ENCODE peak calls at places on chromosomes 6 and 20, in seven cellular contexts. L is NCI-H446, G is RPMI7951, M is PC-9, A is ELR, S is midbrain, B is nephron progenitor cell. W is an unnamed sample.

GRCh38 chr6:88165877-88166492 is at the start of gene CNR1:
- DNase-seq in L (peak; percentile 55), G (peak; percentile 47), M (no peak), A (no peak), S (peak; percentile 4), B (peak; percentile 75), W (no peak)

GRCh38 chr6:168072266-168072665 is 6.7 kb downstream of the FRMD1 start:
- DNase-seq in L (no peak), G (peak; percentile 21), M (no peak), A (no peak), S (no peak), B (no peak), W (no peak)

GRCh38 chr20:36366623-36367369 is 60.7 kb downstream of the DLGAP4 start:
- DNase-seq in L (no peak), G (no peak), M (no peak), A (no peak), S (no peak), B (no peak), W (no peak)

GRCh38 chr6:30778001-30778400 is 33.7 kb upstream of the IER3 start:
- DNase-seq in L (no peak), G (no peak), M (no peak), A (no peak), S (no peak), B (no peak), W (no peak)

GRCh38 chr20:41173161-41173721 is 35.9 kb downstream of the PLCG1 start:
- DNase-seq in L (peak; percentile 27), G (peak; percentile 66), M (peak; percentile 74), A (peak; percentile 80), S (peak; percentile 86), B (peak; percentile 87), W (peak; percentile 54)

GRCh38 chr6:169545956-169546355 is 155.9 kb downstream of the WDR27 start:
- DNase-seq in L (no peak), G (peak; percentile 17), M (no peak), A (no peak), S (no peak), B (no peak), W (no peak)

GRCh38 chr6:159701413-159701999 is 8.5 kb upstream of the SOD2 start:
- DNase-seq in L (no peak), G (peak; percentile 87), M (no peak), A (peak; percentile 92), S (no peak), B (no peak), W (no peak)

GRCh38 chr6:75090574-75090973 is 115.3 kb downstream of the COL12A1 start:
- DNase-seq in L (no peak), G (no peak), M (no peak), A (no peak), S (no peak), B (no peak), W (no peak)

GRCh38 chr20:6711950-6712634 is 55.4 kb upstream of the BMP2 start:
- DNase-seq in L (no peak), G (no peak), M (no peak), A (no peak), S (no peak), B (no peak), W (no peak)

GRCh38 chr6:14211596-14211961 is 94.0 kb downstream of the CD83 start:
- DNase-seq in L (no peak), G (peak; percentile 59), M (peak; percentile 38), A (no peak), S (no peak), B (peak; percentile 51), W (peak; percentile 9)

GRCh38 chr6:154229796-154230195 is 126.8 kb downstream of the IPCEF1 start:
- DNase-seq in L (no peak), G (peak; percentile 10), M (no peak), A (no peak), S (no peak), B (no peak), W (no peak)

GRCh38 chr20:57666834-57667157 is 43.0 kb downstream of the PMEPA1 start:
- DNase-seq in L (no peak), G (no peak), M (no peak), A (no peak), S (no peak), B (no peak), W (no peak)

GRCh38 chr20:37475258-37475657 is 45.8 kb upstream of the NNAT start:
- DNase-seq in L (peak; percentile 36), G (peak; percentile 15), M (no peak), A (no peak), S (peak; percentile 8), B (no peak), W (no peak)

GRCh38 chr20:40663991-40664880 is 24.8 kb downstream of the MAFB start:
- DNase-seq in L (no peak), G (no peak), M (peak; percentile 11), A (no peak), S (no peak), B (no peak), W (no peak)

GRCh38 chr6:147372806-147373205 is 135.7 kb upstream of the SAMD5 start:
- DNase-seq in L (no peak), G (no peak), M (no peak), A (no peak), S (no peak), B (no peak), W (no peak)

GRCh38 chr20:16712541-16712947 is 17.3 kb upstream of the SNRPB2 start:
- DNase-seq in L (no peak), G (peak; percentile 66), M (no peak), A (no peak), S (peak; percentile 25), B (no peak), W (no peak)

GRCh38 chr20:51985013-51985415 is 182.7 kb upstream of the SALL4 start:
- DNase-seq in L (no peak), G (peak; percentile 87), M (peak; percentile 18), A (peak; percentile 98), S (no peak), B (no peak), W (no peak)

GRCh38 chr6:97563529-97563928 is 280.5 kb upstream of the MMS22L start:
- DNase-seq in L (no peak), G (no peak), M (no peak), A (no peak), S (no peak), B (no peak), W (no peak)

GRCh38 chr20:63941282-63942060 is 14.7 kb downstream of the UCKL1 start:
- DNase-seq in L (no peak), G (no peak), M (no peak), A (no peak), S (no peak), B (no peak), W (peak; percentile 69)

GRCh38 chr6:29507319-29507718 is 19.6 kb upstream of the MAS1L start:
- DNase-seq in L (no peak), G (no peak), M (no peak), A (no peak), S (no peak), B (no peak), W (no peak)

GRCh38 chr6:110369056-110369455 is 10.9 kb upstream of the METTL24 start:
- DNase-seq in L (no peak), G (no peak), M (no peak), A (no peak), S (no peak), B (no peak), W (no peak)

GRCh38 chr20:38680492-38681118 is 43.7 kb upstream of the SLC32A1 start:
- DNase-seq in L (no peak), G (peak; percentile 62), M (peak; percentile 31), A (peak; percentile 50), S (peak; percentile 10), B (peak; percentile 84), W (no peak)

GRCh38 chr6:149749594-149750135 is at the start of gene PCMT1:
- DNase-seq in L (peak; percentile 68), G (peak; percentile 95), M (peak; percentile 87), A (peak; percentile 95), S (peak; percentile 93), B (peak; percentile 93), W (peak; percentile 86)

GRCh38 chr6:89818977-89819335 is 638 bp downstream of the MDN1 start:
- DNase-seq in L (no peak), G (peak; percentile 24), M (no peak), A (peak; percentile 58), S (no peak), B (no peak), W (no peak)

GRCh38 chr6:161318456-161318855 is 44.6 kb upstream of the AGPAT4 start:
- DNase-seq in L (no peak), G (peak; percentile 22), M (no peak), A (no peak), S (peak; percentile 80), B (no peak), W (no peak)

GRCh38 chr6:2695464-2696095 is 55.1 kb downstream of the MYLK4 start:
- DNase-seq in L (no peak), G (peak; percentile 48), M (no peak), A (peak; percentile 55), S (peak; percentile 6), B (no peak), W (no peak)

GRCh38 chr20:11995750-11996567 is 78.3 kb downstream of the BTBD3 start:
- DNase-seq in L (no peak), G (peak; percentile 64), M (no peak), A (no peak), S (peak; percentile 83), B (no peak), W (no peak)

GRCh38 chr20:2688041-2688591 is 4.5 kb upstream of the EBF4 start:
- DNase-seq in L (no peak), G (peak; percentile 45), M (peak; percentile 43), A (peak; percentile 53), S (peak; percentile 62), B (peak; percentile 68), W (peak; percentile 66)

GRCh38 chr20:48909910-48910309 is 11.6 kb upstream of the ARFGEF2 start:
- DNase-seq in L (no peak), G (no peak), M (no peak), A (no peak), S (no peak), B (no peak), W (no peak)

GRCh38 chr6:124854338-124854922 is 107.8 kb upstream of the RNF217 start:
- DNase-seq in L (no peak), G (no peak), M (no peak), A (peak; percentile 33), S (no peak), B (no peak), W (no peak)

GRCh38 chr6:137723273-137724017 is 143.6 kb upstream of the TNFAIP3 start:
- DNase-seq in L (no peak), G (no peak), M (no peak), A (no peak), S (no peak), B (no peak), W (no peak)

GRCh38 chr20:7829776-7830175 is 110.5 kb downstream of the HAO1 start:
- DNase-seq in L (no peak), G (no peak), M (no peak), A (no peak), S (no peak), B (no peak), W (no peak)

GRCh38 chr6:39347201-39347600 is 24.7 kb upstream of the KCNK16 start:
- DNase-seq in L (no peak), G (no peak), M (no peak), A (no peak), S (no peak), B (no peak), W (no peak)

GRCh38 chr20:36585410-36586125 is 12.2 kb downstream of the TGIF2 start:
- DNase-seq in L (no peak), G (peak; percentile 98), M (peak; percentile 65), A (peak; percentile 91), S (no peak), B (no peak), W (no peak)

GRCh38 chr6:140480852-140481251 is 1106.4 kb upstream of the CITED2 start:
- DNase-seq in L (no peak), G (peak; percentile 49), M (no peak), A (peak; percentile 3), S (no peak), B (no peak), W (no peak)

GRCh38 chr6:40719671-40720374 is 132.7 kb upstream of the LRFN2 start:
- DNase-seq in L (no peak), G (peak; percentile 63), M (no peak), A (peak; percentile 67), S (no peak), B (no peak), W (no peak)